ENCODE peak calls at places on chromosomes 2 and 18, in ten cellular contexts. I is adrenal gland, X is fibroblast of lung, Z is uterus, Y is heart right ventricle, M is WTC11, R is spleen, J is right lobe of liver, D is BJ, N is AG09319. A is an unnamed sample.

GRCh38 chr2:101307950-101308431 is 510 bp downstream of the RNF149 start:
- DNase-seq in I (no peak), X (peak), Z (peak), Y (no peak), M (peak), R (peak), J (peak), D (no peak), N (no peak), A (no peak)

GRCh38 chr2:176817061-176817565 is 395.5 kb upstream of the HNRNPA3 start:
- DNase-seq in I (no peak), X (no peak), Z (no peak), Y (no peak), M (no peak), R (no peak), J (no peak), D (no peak), N (no peak), A (no peak)

GRCh38 chr2:66440692-66441091 is 5.8 kb downstream of the MEIS1 start:
- DNase-seq in I (peak), X (peak), Z (peak), Y (peak), M (no peak), R (peak), J (no peak), D (no peak), N (no peak), A (no peak)

GRCh38 chr2:108924444-108925251 is 64.4 kb downstream of the EDAR start:
- DNase-seq in I (no peak), X (no peak), Z (no peak), Y (no peak), M (no peak), R (peak), J (no peak), D (no peak), N (no peak), A (peak)

GRCh38 chr2:2742745-2743144 is 411.7 kb upstream of the MYT1L start:
- DNase-seq in I (no peak), X (no peak), Z (no peak), Y (no peak), M (no peak), R (no peak), J (no peak), D (no peak), N (no peak), A (no peak)

GRCh38 chr2:191230174-191230573 is 15.0 kb upstream of the MYO1B start:
- DNase-seq in I (no peak), X (peak), Z (no peak), Y (no peak), M (no peak), R (no peak), J (no peak), D (peak), N (no peak), A (no peak)

GRCh38 chr2:226179010-226179409 is 620.6 kb downstream of the IRS1 start:
- DNase-seq in I (no peak), X (no peak), Z (no peak), Y (no peak), M (no peak), R (no peak), J (no peak), D (no peak), N (no peak), A (no peak)

GRCh38 chr18:38033282-38033681 is 467.7 kb upstream of the CELF4 start:
- DNase-seq in I (no peak), X (no peak), Z (no peak), Y (no peak), M (no peak), R (no peak), J (no peak), D (no peak), N (no peak), A (no peak)

GRCh38 chr2:23230885-23231284 is 154.1 kb upstream of the KLHL29 start:
- DNase-seq in I (no peak), X (no peak), Z (no peak), Y (no peak), M (peak), R (no peak), J (no peak), D (no peak), N (no peak), A (no peak)

GRCh38 chr2:195304310-195304709 is 352.7 kb upstream of the SLC39A10 start:
- DNase-seq in I (no peak), X (peak), Z (no peak), Y (no peak), M (peak), R (no peak), J (no peak), D (no peak), N (no peak), A (no peak)

GRCh38 chr2:135662088-135662487 is 79.6 kb upstream of the UBXN4 start:
- DNase-seq in I (no peak), X (no peak), Z (no peak), Y (no peak), M (no peak), R (no peak), J (no peak), D (peak), N (no peak), A (no peak)

GRCh38 chr18:76448262-76449109 is 46.6 kb downstream of the ZNF516 start:
- DNase-seq in I (no peak), X (no peak), Z (no peak), Y (no peak), M (no peak), R (peak), J (no peak), D (no peak), N (no peak), A (no peak)

GRCh38 chr2:68487773-68488355 is 20.5 kb downstream of the APLF start:
- DNase-seq in I (no peak), X (peak), Z (no peak), Y (no peak), M (no peak), R (no peak), J (no peak), D (no peak), N (no peak), A (no peak)

GRCh38 chr2:53095664-53096063 is 671.9 kb upstream of the CHAC2 start:
- DNase-seq in I (no peak), X (no peak), Z (no peak), Y (no peak), M (no peak), R (no peak), J (no peak), D (no peak), N (no peak), A (no peak)

GRCh38 chr2:8549273-8549922 is 132.5 kb upstream of the ID2 start:
- DNase-seq in I (peak), X (no peak), Z (peak), Y (no peak), M (no peak), R (no peak), J (no peak), D (no peak), N (no peak), A (no peak)

GRCh38 chr18:75172299-75173124 is 36.4 kb downstream of the PTGR3 start:
- DNase-seq in I (no peak), X (no peak), Z (no peak), Y (no peak), M (no peak), R (no peak), J (no peak), D (no peak), N (no peak), A (no peak)

GRCh38 chr2:75844651-75845050 is 133.9 kb upstream of the GCFC2 start:
- DNase-seq in I (no peak), X (no peak), Z (no peak), Y (no peak), M (no peak), R (no peak), J (no peak), D (no peak), N (no peak), A (no peak)

GRCh38 chr2:15561574-15562344 is 625 bp upstream of the NBAS start:
- DNase-seq in I (peak), X (peak), Z (peak), Y (no peak), M (no peak), R (no peak), J (no peak), D (no peak), N (no peak), A (no peak)

GRCh38 chr18:54134053-54134452 is 90.4 kb downstream of the MBD2 start:
- DNase-seq in I (no peak), X (no peak), Z (no peak), Y (no peak), M (no peak), R (no peak), J (no peak), D (no peak), N (no peak), A (no peak)

GRCh38 chr2:160694631-160695030 is 201.0 kb upstream of the RBMS1 start:
- DNase-seq in I (no peak), X (no peak), Z (no peak), Y (no peak), M (no peak), R (no peak), J (no peak), D (no peak), N (no peak), A (no peak)

GRCh38 chr18:54679318-54680149 is 88.5 kb downstream of the DYNAP start:
- DNase-seq in I (no peak), X (peak), Z (no peak), Y (no peak), M (no peak), R (no peak), J (no peak), D (peak), N (peak), A (peak)

GRCh38 chr2:12897181-12897580 is 180.4 kb downstream of the TRIB2 start:
- DNase-seq in I (no peak), X (no peak), Z (no peak), Y (no peak), M (no peak), R (no peak), J (no peak), D (no peak), N (no peak), A (no peak)

GRCh38 chr2:205764502-205764815 is 82.2 kb downstream of the NRP2 start:
- DNase-seq in I (no peak), X (no peak), Z (no peak), Y (no peak), M (peak), R (no peak), J (no peak), D (no peak), N (no peak), A (no peak)

GRCh38 chr18:23887035-23887434 is 127.5 kb upstream of the TTC39C start:
- DNase-seq in I (no peak), X (no peak), Z (no peak), Y (no peak), M (no peak), R (no peak), J (no peak), D (no peak), N (no peak), A (no peak)

GRCh38 chr18:45386256-45386655 is 229.0 kb upstream of the SLC14A2 start:
- DNase-seq in I (no peak), X (peak), Z (peak), Y (peak), M (peak), R (no peak), J (peak), D (no peak), N (no peak), A (no peak)

GRCh38 chr18:76615065-76615733 is 120.2 kb upstream of the ZNF516 start:
- DNase-seq in I (no peak), X (no peak), Z (no peak), Y (no peak), M (no peak), R (no peak), J (no peak), D (no peak), N (no peak), A (no peak)

GRCh38 chr2:62221141-62221540 is 25.2 kb downstream of the B3GNT2 start:
- DNase-seq in I (no peak), X (peak), Z (no peak), Y (no peak), M (no peak), R (no peak), J (no peak), D (no peak), N (no peak), A (no peak)

GRCh38 chr2:191678437-191679110 is 638 bp downstream of the NABP1 start:
- DNase-seq in I (peak), X (no peak), Z (peak), Y (peak), M (peak), R (peak), J (peak), D (no peak), N (no peak), A (no peak)

GRCh38 chr2:29753676-29754444 is 167.5 kb downstream of the ALK start:
- DNase-seq in I (no peak), X (peak), Z (no peak), Y (no peak), M (no peak), R (no peak), J (no peak), D (no peak), N (peak), A (no peak)

GRCh38 chr18:61922435-61922834 is 29.6 kb upstream of the RNF152 start:
- DNase-seq in I (no peak), X (no peak), Z (no peak), Y (no peak), M (no peak), R (no peak), J (no peak), D (no peak), N (no peak), A (no peak)

GRCh38 chr2:139790807-139791206 is 1010.6 kb upstream of the NXPH2 start:
- DNase-seq in I (no peak), X (peak), Z (no peak), Y (no peak), M (no peak), R (no peak), J (no peak), D (no peak), N (no peak), A (peak)

GRCh38 chr2:232321156-232321816 is 57.3 kb upstream of the ALPP start:
- DNase-seq in I (peak), X (no peak), Z (no peak), Y (no peak), M (peak), R (no peak), J (no peak), D (no peak), N (no peak), A (no peak)

GRCh38 chr2:126482582-126483464 is 173.1 kb upstream of the GYPC start:
- DNase-seq in I (no peak), X (no peak), Z (no peak), Y (no peak), M (no peak), R (no peak), J (peak), D (no peak), N (no peak), A (no peak)

GRCh38 chr2:230765611-230766300 is 53.1 kb downstream of the CAB39 start:
- DNase-seq in I (no peak), X (no peak), Z (no peak), Y (no peak), M (no peak), R (no peak), J (no peak), D (no peak), N (no peak), A (no peak)

GRCh38 chr2:169815849-169816248 is 8.9 kb downstream of the METTL5 start:
- DNase-seq in I (no peak), X (peak), Z (no peak), Y (no peak), M (no peak), R (no peak), J (no peak), D (no peak), N (no peak), A (no peak)

GRCh38 chr2:197547163-197547900 is 31.5 kb downstream of the MOB4 start:
- DNase-seq in I (no peak), X (no peak), Z (no peak), Y (no peak), M (no peak), R (no peak), J (no peak), D (no peak), N (no peak), A (no peak)

GRCh38 chr18:9810994-9811393 is 74.8 kb upstream of the TXNDC2 start:
- DNase-seq in I (no peak), X (no peak), Z (no peak), Y (no peak), M (peak), R (no peak), J (no peak), D (no peak), N (no peak), A (no peak)
- TF ChIP-seq CTCF in I (no peak), X (no peak), Z (no peak), Y (no peak), M (no peak), R (no peak), J (no peak), D (no peak), N (no peak), A (peak)

DNA sequence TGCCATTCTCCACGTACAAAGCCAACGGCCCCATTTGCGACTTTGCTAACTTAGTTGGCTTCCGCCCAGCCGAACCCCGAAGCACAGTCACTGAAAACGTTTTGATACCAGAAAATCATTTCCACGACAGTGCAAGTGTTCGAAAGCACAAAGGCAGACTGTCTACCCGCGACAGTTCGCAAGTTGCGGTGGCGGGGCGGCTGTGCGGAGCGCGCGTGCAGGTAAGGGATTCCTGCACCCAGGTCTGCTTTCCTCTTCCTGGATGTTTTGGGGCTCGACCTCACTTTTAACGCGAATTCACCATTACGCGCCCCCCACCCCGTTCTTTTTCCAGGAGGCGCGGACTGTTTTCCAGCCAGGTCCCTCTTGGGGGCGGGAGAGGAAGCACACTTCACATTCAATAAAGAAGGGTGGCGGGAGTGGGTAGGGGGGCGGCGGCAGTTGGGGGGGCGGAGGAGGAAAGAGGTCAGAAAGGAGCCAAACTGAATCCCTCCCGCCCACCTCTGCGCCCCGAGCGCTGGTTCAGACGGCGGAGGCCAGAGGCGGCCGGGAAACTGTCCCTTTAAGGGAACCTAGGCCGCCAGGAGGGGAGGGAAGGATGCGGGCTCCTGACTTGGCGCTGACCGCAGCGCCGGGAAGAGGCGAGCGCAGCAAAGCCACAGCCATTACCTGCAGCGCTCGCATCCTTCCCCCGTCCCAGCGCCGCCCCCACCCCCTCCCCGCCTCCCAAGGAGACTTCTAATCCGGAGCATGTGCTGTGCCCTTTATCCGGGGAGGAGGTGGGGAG is 107.5 kb upstream of the KCTD1 start:
- DNase-seq in I (peak), X (peak), Z (peak), Y (peak), M (peak), R (no peak), J (peak), D (no peak), N (no peak), A (no peak)
- TF ChIP-seq CTCF in I (no peak), X (no peak), Z (peak), Y (no peak), M (no peak), R (no peak), J (no peak), D (no peak), N (no peak), A (no peak)

GRCh38 chr18:3723554-3723953 is 273.6 kb downstream of the TGIF1 start:
- DNase-seq in I (no peak), X (no peak), Z (no peak), Y (no peak), M (no peak), R (no peak), J (no peak), D (no peak), N (no peak), A (no peak)

GRCh38 chr18:3727260-3727659 is 277.3 kb downstream of the TGIF1 start:
- DNase-seq in I (no peak), X (no peak), Z (no peak), Y (no peak), M (no peak), R (no peak), J (no peak), D (no peak), N (no peak), A (no peak)

GRCh38 chr18:3725100-3725499 is 275.1 kb downstream of the TGIF1 start:
- DNase-seq in I (no peak), X (no peak), Z (no peak), Y (no peak), M (no peak), R (no peak), J (no peak), D (no peak), N (no peak), A (no peak)

GRCh38 chr18:3726241-3726951 is 276.4 kb downstream of the TGIF1 start:
- DNase-seq in I (no peak), X (no peak), Z (no peak), Y (no peak), M (no peak), R (no peak), J (no peak), D (no peak), N (no peak), A (no peak)

DNA sequence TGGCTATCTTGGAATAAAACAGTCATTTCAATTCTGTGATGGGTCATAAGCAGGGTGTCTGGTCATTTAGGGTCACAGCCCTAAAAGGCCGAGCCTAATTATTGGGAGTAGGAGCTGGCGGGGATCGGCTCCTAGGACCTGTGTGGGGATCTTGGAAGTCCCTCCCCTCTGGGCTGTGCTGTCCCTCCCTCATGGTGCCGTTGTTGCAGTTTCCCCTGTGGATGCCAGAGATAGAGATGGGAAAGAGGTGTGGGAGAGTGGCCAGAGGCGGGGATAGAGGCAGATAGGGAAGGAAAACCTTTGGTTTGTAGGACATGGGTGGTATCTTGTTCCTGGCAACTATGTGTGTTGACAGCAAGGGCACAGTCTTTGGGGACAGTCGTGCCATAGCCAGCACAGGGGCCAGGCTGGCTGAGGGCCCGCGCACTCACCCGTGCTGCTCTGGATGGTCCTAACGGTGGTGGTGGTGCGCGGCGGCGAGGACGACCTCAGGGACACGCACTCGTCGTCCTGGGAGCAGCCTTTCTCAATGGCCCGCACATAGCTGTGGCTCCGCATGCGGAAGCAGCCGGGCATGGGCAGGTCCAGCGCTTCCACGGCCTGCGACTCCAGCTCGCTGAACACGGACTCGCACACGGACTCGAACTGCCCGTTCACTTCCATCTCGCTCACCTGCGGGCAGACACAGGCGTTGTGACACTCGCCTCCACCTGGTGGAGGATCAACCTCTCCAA is 278.9 kb downstream of the TGIF1 start:
- DNase-seq in I (no peak), X (no peak), Z (no peak), Y (no peak), M (no peak), R (no peak), J (no peak), D (no peak), N (no peak), A (no peak)
- TF ChIP-seq CTCF in I (no peak), X (no peak), Z (no peak), Y (no peak), M (no peak), R (no peak), J (no peak), D (no peak), N (no peak), A (no peak)

GRCh38 chr2:42051168-42052125 is 3.6 kb downstream of the PKDCC start:
- DNase-seq in I (no peak), X (no peak), Z (no peak), Y (no peak), M (no peak), R (peak), J (no peak), D (no peak), N (no peak), A (no peak)
- TF ChIP-seq CTCF in I (no peak), X (no peak), Z (no peak), Y (no peak), M (no peak), R (no peak), J (no peak), D (no peak), N (no peak), A (no peak)